ENCODE peak calls at places on chromosome 4, in nine cellular contexts. E is prostate gland, O is foreskin fibroblast, T is colonic mucosa, K is kidney epithelial cell, W is fibroblast of pulmonary artery, G is dorsolateral prefrontal cortex, H is PC-9, F is PC-3. R is an unnamed sample.

GRCh38 chr4:67883463-67883862 is 339 bp downstream of the TMPRSS11D start:
- DNase-seq in T (no peak), F (no peak), E (no peak), K (no peak), H (no peak), G (no peak), W (no peak), O (no peak), R (no peak)

GRCh38 chr4:55733874-55734437 is 85.6 kb upstream of the EXOC1L start:
- DNase-seq in G (no peak), K (peak; percentile 42), F (peak; percentile 99), E (peak; percentile 33), T (peak; percentile 90), O (no peak), H (peak; percentile 84), W (peak; percentile 59), R (peak; percentile 50)

GRCh38 chr4:33482773-33483172 is 2761.5 kb downstream of the ARAP2 start:
- DNase-seq in H (peak; percentile 2), O (no peak), E (peak; percentile 35), T (peak; percentile 19), K (no peak), G (no peak), F (peak; percentile 74), W (no peak), R (no peak)

GRCh38 chr4:14111730-14112171 is 484.2 kb upstream of the BOD1L1 start:
- DNase-seq in T (no peak), K (no peak), G (no peak), W (peak; percentile 60), O (peak; percentile 76), H (peak; percentile 4), E (peak; percentile 70), F (peak; percentile 94), R (no peak)

GRCh38 chr4:56768772-56769171 is 52.7 kb downstream of the SPINK2 start:
- DNase-seq in F (no peak), H (no peak), T (peak; percentile 45), E (no peak), W (no peak), K (no peak), G (no peak), O (no peak), R (no peak)

GRCh38 chr4:39539026-39539690 is 11.9 kb upstream of the UGDH start:
- DNase-seq in O (no peak), T (no peak), H (peak; percentile 23), W (no peak), K (no peak), G (no peak), E (peak; percentile 86), F (peak; percentile 68), R (peak; percentile 81)

GRCh38 chr4:155659168-155659567 is 7.5 kb upstream of the GUCY1A1 start:
- DNase-seq in W (no peak), T (no peak), F (no peak), K (no peak), H (no peak), G (no peak), O (no peak), E (no peak), R (no peak)

GRCh38 chr4:88162636-88163035 is 4.2 kb upstream of the ABCG2 start:
- DNase-seq in G (no peak), T (no peak), H (no peak), O (peak; percentile 41), E (no peak), F (no peak), W (no peak), K (no peak), R (no peak)

GRCh38 chr4:183936574-183937335 is 31.6 kb downstream of the STOX2 start:
- DNase-seq in E (no peak), K (no peak), O (no peak), G (no peak), W (no peak), F (no peak), H (no peak), T (no peak), R (no peak)

GRCh38 chr4:7785017-7785416 is 154.6 kb downstream of the AFAP1 start:
- DNase-seq in G (peak; percentile 49), T (no peak), H (no peak), W (peak; percentile 77), O (peak; percentile 57), E (no peak), K (no peak), F (no peak), R (peak; percentile 62)

GRCh38 chr4:122819708-122820449 is 6.8 kb upstream of the FGF2 start:
- DNase-seq in K (no peak), H (no peak), E (no peak), W (peak; percentile 48), O (no peak), F (peak; percentile 60), T (no peak), G (no peak), R (peak; percentile 58)

GRCh38 chr4:168095776-168096443 is 3.6 kb downstream of the ANXA10 start:
- DNase-seq in W (no peak), H (no peak), O (peak; percentile 17), T (no peak), F (peak; percentile 73), G (no peak), E (no peak), K (no peak), R (peak; percentile 26)

GRCh38 chr4:168096444-168096784 is 4.1 kb downstream of the ANXA10 start:
- DNase-seq in K (no peak), G (no peak), O (no peak), F (no peak), E (no peak), W (no peak), H (no peak), T (no peak), R (no peak)

GRCh38 chr4:168101026-168101425 is 8.7 kb downstream of the ANXA10 start:
- DNase-seq in T (no peak), G (no peak), O (no peak), W (peak; percentile 64), H (no peak), F (no peak), K (no peak), E (no peak), R (no peak)

GRCh38 chr4:168097161-168097560 is 4.8 kb downstream of the ANXA10 start:
- DNase-seq in W (no peak), F (no peak), E (no peak), H (no peak), O (peak; percentile 26), K (no peak), T (no peak), G (no peak), R (no peak)

DNA sequence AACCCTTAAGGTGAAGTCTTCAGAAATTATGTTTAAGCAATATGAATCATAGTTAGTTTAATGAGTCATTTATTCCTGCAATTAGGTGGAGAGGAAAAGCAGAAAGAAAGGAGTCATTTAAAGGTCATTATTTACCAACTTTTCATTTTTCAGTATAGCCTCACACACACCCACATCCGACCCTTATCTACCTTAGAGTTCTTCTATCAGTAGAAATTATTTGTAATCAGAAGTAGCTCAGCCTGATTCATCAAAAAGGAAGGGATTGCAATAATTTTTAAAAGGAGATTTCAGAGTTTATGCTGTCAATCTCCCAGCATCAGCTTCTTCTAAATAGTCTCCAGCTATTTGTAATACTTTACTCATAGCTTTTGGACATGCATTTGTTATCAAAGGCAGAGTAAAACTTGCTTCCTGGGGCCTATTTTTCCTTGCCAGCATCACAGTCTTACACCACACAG is 6.0 kb downstream of the ANXA10 start:
- DNase-seq in W (peak; percentile 48), K (no peak), F (peak; percentile 87), O (peak; percentile 25), H (no peak), E (no peak), T (no peak), G (no peak), R (peak; percentile 42)
- H3K4me3 ChIP-seq in W (no peak overlapping the region), K (no peak overlapping the region), F (no peak overlapping the region), O (no peak overlapping the region), H (no peak overlapping the region), E (no peak overlapping the region), T (no peak overlapping the region), G (no peak overlapping the region), R (no peak overlapping the region)

GRCh38 chr4:100430441-100430840 is 87.4 kb downstream of the EMCN start:
- DNase-seq in K (no peak), T (no peak), H (no peak), O (no peak), F (no peak), G (no peak), W (no peak), E (no peak), R (no peak)

GRCh38 chr4:100429616-100430015 is 88.2 kb downstream of the EMCN start:
- DNase-seq in W (no peak), O (no peak), G (no peak), K (no peak), E (no peak), F (no peak), T (no peak), H (no peak), R (no peak)

GRCh38 chr4:100428051-100428450 is 89.8 kb downstream of the EMCN start:
- DNase-seq in K (peak; percentile 62), O (peak; percentile 56), F (peak; percentile 82), W (peak; percentile 82), E (no peak), G (no peak), T (no peak), H (peak; percentile 35), R (peak; percentile 73)

DNA sequence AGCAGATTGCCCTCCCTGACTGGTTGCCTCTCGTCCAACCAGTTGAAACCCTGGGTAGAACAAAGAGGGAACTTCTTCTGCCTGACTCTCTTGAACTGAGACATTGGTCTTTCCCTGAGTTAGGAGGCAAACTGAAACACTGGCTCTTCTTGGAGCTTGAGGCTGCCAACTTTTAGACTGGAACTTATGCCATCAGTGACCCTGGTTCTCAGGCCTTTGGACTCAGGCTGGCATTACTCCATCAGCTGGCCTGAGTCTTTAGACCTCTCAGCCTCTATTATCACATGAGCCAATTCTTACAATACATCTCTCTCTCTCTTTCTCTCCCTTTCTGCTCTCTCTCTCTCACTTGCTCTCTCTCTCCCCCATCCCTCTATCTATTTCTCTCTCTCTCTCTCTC is 86.4 kb downstream of the EMCN start:
- DNase-seq in O (no peak), H (no peak), F (no peak), G (no peak), K (no peak), E (no peak), T (no peak), W (no peak), R (no peak)
- TF ChIP-seq CTCF in O (no peak), H (no peak), F (no peak), G (no peak), K (no peak), E (no peak), T (no peak), W (no peak), R (no peak)

GRCh38 chr4:186227221-186227620 is at the start of gene KLKB1:
- DNase-seq in E (peak; percentile 19), G (no peak), F (no peak), H (no peak), O (no peak), W (peak; percentile 46), T (no peak), K (no peak), R (peak; percentile 77)
- H3K4me3 ChIP-seq in E (no peak within 1 kb of the TSS), G (no peak within 1 kb of the TSS), F (no peak within 1 kb of the TSS), H (no peak within 1 kb of the TSS), O (no peak within 1 kb of the TSS), W (peak within 1 kb of the TSS; percentile 17), T (no peak within 1 kb of the TSS), K (no peak within 1 kb of the TSS), R (no peak within 1 kb of the TSS)

DNA sequence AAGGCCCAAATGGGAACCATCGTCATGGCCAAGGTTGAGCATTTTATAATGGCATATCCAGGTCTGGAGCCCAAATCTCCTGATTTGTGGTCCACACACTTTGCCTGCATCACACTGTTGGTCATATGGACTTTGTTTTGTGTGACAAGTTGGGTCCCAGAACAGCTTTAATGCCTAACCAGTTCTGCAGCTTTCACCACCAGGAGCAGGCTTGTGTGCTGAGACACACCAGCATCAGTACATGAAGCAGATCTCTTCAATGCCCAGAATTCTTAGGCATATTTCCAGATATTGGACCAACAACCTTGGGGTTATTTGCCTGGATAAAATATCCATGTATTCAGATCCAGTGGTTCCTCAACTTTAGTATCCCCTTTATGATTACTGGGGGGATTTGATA is 371.3 kb downstream of the FBXW7 start:
- DNase-seq in K (no peak), T (no peak), F (peak; percentile 56), O (no peak), G (no peak), H (no peak), W (no peak), E (no peak), R (no peak)
- TF ChIP-seq CTCF in K (no peak), T (no peak), F (no peak), O (no peak), G (no peak), H (no peak), W (no peak), E (no peak), R (no peak)